ENCODE peak calls at places on chromosomes 6 and 20, in ten cellular contexts. G is ovary, Q is endothelial cell, L is fibroblast of the aortic adventitia, W is neural crest cell, E is Peyer's patch, D is transverse colon, U is left lung, X is mucosa of descending colon, V is AG09319. B is an unnamed sample.

GRCh38 chr20:54995553-54995952 is 520.2 kb downstream of the DOK5 start:
- DNase-seq in D (no peak), G (no peak), L (no peak), W (no peak), E (no peak), V (no peak), Q (no peak), U (no peak), X (no peak), B (no peak)

GRCh38 chr6:105890521-105891244 is 195.5 kb upstream of the PRDM1 start:
- DNase-seq in X (no peak), U (no peak), Q (no peak), D (no peak), L (no peak), G (no peak), W (no peak), V (no peak), E (no peak), B (no peak)

GRCh38 chr6:28969129-28969528 is 36.0 kb downstream of the ZNF311 start:
- DNase-seq in V (no peak), D (no peak), L (no peak), W (no peak), Q (no peak), E (no peak), U (no peak), G (no peak), X (no peak), B (peak)

GRCh38 chr6:117506180-117506835 is 23.8 kb downstream of the DCBLD1 start:
- DNase-seq in V (no peak), G (no peak), Q (no peak), L (peak), W (no peak), D (no peak), U (no peak), X (no peak), E (no peak), B (peak)

GRCh38 chr20:9955646-9956045 is 79.1 kb upstream of the ANKEF1 start:
- DNase-seq in U (no peak), L (peak), X (no peak), G (no peak), V (no peak), W (no peak), D (no peak), E (no peak), Q (no peak), B (no peak)

GRCh38 chr6:165556116-165556843 is 106.8 kb downstream of the PDE10A start:
- DNase-seq in W (no peak), V (no peak), G (no peak), E (no peak), L (peak), Q (no peak), X (no peak), U (no peak), D (no peak), B (no peak)

GRCh38 chr6:36268478-36269248 is 1.2 kb upstream of the PNPLA1 start:
- DNase-seq in Q (no peak), W (no peak), E (no peak), U (peak), L (peak), X (no peak), G (no peak), V (no peak), D (peak), B (no peak)

GRCh38 chr20:32634041-32634805 is 39.5 kb downstream of the C20orf203 start:
- DNase-seq in V (no peak), Q (no peak), E (no peak), U (no peak), W (no peak), X (no peak), D (no peak), L (peak), G (no peak), B (peak)

GRCh38 chr6:61953881-61954280 is 332.1 kb downstream of the KHDRBS2 start:
- DNase-seq in Q (no peak), U (no peak), X (no peak), E (no peak), D (no peak), V (no peak), L (no peak), G (no peak), W (no peak), B (no peak)

GRCh38 chr20:64192406-64192805 is 28.2 kb downstream of the MYT1 start:
- DNase-seq in E (no peak), X (no peak), G (no peak), U (no peak), L (no peak), W (peak), V (no peak), Q (peak), D (no peak), B (peak)

GRCh38 chr6:379367-380181 is 12.0 kb upstream of the IRF4 start:
- DNase-seq in E (peak), D (no peak), W (no peak), G (no peak), L (no peak), U (no peak), V (no peak), X (no peak), Q (no peak), B (no peak)

GRCh38 chr6:19327246-19327645 is 509.9 kb upstream of the ID4 start:
- DNase-seq in D (no peak), U (no peak), W (no peak), V (no peak), Q (no peak), L (peak), G (no peak), X (no peak), E (no peak), B (no peak)

GRCh38 chr6:139164001-139164400 is 29.1 kb downstream of the HECA start:
- DNase-seq in Q (no peak), W (no peak), G (no peak), X (no peak), E (no peak), D (no peak), V (no peak), L (no peak), U (no peak), B (peak)
- TF ChIP-seq CTCF in Q (no peak), W (peak), G (no peak), X (no peak), E (no peak), D (no peak), V (no peak), L (peak), U (no peak), B (peak)

DNA sequence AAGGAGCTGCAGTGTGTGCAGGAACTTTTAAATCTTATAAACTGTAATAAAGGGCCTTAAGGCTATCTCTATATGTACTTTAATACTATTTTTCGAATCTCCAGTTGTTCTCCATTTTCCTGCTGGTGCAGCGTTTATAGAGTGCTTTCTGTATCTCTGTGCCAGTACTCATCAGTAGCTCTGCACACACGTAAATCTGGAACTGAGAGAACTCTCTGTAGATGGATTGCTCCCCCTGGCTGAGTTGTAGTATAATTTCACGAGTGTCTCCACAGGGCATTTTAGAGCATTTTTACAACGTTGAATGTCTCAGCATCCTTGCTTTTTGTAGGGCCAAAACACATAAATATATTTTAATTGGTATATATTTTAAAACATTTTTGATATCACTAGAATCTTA is 256.5 kb downstream of the TRDN start:
- DNase-seq in E (no peak), X (no peak), G (no peak), W (peak), L (peak), D (no peak), V (no peak), Q (peak), U (no peak), B (peak)
- TF ChIP-seq CTCF in E (no peak), X (no peak), G (no peak), W (peak), L (peak), D (no peak), V (no peak), Q (peak), U (no peak), B (peak)

GRCh38 chr6:34236423-34237315 is at the start of gene HMGA1:
- DNase-seq in X (peak), D (peak), U (peak), Q (peak), L (peak), V (no peak), E (peak), W (peak), G (peak), B (peak)

GRCh38 chr6:34237316-34237721 is 646 bp downstream of the HMGA1 start:
- DNase-seq in Q (no peak), D (no peak), U (no peak), X (peak), E (peak), L (no peak), G (no peak), W (no peak), V (no peak), B (no peak)

GRCh38 chr6:34238507-34239239 is 2.0 kb downstream of the HMGA1 start:
- DNase-seq in G (no peak), D (no peak), E (no peak), W (no peak), L (peak), U (no peak), V (no peak), X (peak), Q (no peak), B (no peak)

GRCh38 chr6:34239240-34239825 is 2.7 kb downstream of the HMGA1 start:
- DNase-seq in W (no peak), U (no peak), L (no peak), X (peak), Q (no peak), D (no peak), E (no peak), V (no peak), G (no peak), B (no peak)

DNA sequence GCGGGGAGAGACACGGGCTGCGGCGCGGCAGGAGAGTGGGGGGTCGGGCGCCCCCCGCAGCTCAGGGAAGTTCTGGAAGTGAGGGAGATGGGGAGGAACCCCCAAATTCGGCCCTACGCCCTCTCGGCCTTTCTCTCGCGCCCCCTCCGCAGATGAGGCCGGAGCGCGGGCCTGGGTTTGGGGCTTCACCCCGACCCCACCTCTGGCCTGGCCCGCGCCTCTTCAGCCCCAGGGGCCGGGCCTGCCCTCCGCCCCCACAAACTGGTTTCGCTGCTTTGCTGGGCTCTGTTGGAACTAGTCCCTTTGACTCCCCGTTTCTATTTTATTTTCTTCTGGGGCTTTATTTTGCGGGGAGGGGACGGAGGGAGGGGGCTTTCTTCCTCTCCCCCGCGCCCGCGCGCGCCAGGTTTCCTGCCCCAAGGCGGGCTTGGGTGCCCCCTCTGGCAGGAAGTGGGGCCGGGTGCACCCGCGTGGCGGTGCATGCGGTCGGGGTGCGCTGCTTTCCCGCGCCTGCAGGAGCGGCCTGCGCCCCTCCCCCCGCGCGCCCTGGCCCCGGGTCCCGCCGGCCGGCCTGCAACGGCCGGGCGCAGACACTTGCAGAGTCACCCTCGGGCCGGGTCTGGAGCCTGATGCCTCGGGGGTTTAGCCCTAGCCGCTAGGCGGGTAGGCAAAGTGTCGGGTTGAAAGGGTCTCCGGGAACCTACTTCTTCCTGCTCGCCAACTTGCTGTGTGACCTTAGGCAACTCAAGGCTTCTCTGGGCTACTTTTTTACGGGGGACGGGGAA is 1.2 kb downstream of the HMGA1 start:
- DNase-seq in D (peak), W (peak), E (peak), G (no peak), Q (peak), L (no peak), V (no peak), X (peak), U (no peak), B (peak)
- TF ChIP-seq CTCF in D (peak), W (peak), E (peak), G (no peak), Q (peak), L (peak), V (peak), X (no peak), U (no peak), B (peak)

GRCh38 chr20:37179671-37180524 is 550 bp upstream of the MROH8 start:
- DNase-seq in Q (no peak), D (no peak), G (no peak), L (peak), E (no peak), U (no peak), V (no peak), W (no peak), X (no peak), B (no peak)

GRCh38 chr20:37178839-37179670 is at the start of the genes MROH8 and RPN2:
- DNase-seq in D (peak), L (peak), U (peak), E (peak), Q (peak), X (peak), G (peak), W (peak), V (peak), B (peak)
- TF ChIP-seq CTCF in D (no peak), L (no peak), U (no peak), E (peak), Q (no peak), X (no peak), G (no peak), W (no peak), V (no peak), B (no peak)

DNA sequence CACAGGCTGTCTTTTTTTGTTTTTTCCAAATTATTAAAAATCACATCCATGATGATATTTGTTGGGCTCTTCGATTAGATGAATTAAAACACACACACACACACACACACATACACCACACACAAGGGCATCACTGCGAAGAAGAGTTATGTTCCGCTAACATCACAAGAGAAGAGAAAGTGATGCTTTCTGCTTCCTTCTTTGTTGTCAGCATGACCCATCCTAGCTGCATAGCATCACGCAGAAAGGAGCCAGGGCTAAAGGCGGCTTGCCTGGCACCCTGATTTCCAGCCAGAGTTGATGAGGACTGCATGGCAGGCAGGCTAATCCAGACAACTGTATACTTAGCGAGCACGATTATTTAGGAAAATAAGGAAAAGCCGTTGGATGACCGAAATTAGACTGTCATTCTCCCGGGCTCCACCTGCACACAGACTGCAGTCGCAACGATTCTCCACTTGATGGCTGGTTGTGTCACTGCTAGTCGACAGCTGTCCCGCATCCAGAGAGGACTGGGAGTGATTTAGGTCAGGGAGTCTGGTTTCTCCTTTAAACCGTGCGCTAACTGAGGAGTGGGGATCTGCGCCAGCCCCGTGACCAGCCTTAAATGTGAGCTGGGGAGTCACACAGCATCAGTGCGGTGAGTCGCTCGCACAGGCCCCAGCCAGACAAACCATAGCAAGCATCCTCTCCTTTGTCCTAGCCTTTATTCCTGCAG is 70.6 kb upstream of the SOX4 start:
- DNase-seq in D (no peak), G (no peak), U (no peak), L (no peak), E (no peak), X (no peak), W (no peak), Q (peak), V (no peak), B (peak)
- TF ChIP-seq CTCF in D (no peak), G (no peak), U (no peak), L (no peak), E (no peak), X (no peak), W (peak), Q (peak), V (no peak), B (peak)

GRCh38 chr6:118968416-118968815 is 33.5 kb upstream of the MCM9 start:
- DNase-seq in U (no peak), D (no peak), E (no peak), Q (no peak), W (no peak), X (no peak), G (no peak), V (no peak), L (peak), B (peak)
- TF ChIP-seq CTCF in U (no peak), D (peak), E (peak), Q (no peak), W (peak), X (no peak), G (no peak), V (peak), L (peak), B (peak)